ENCODE peak calls at places on chromosomes 4 and X, in four cellular contexts. O is K562, R is HL-60, E is GM12878. Q is an unnamed sample.

GRCh38 chr4:110907801-110908313 is 285.0 kb upstream of the PITX2 start:
- DNase-seq in R (no peak), O (no peak), E (no peak), Q (no peak)

GRCh38 chr4:121462660-121463261 is 81.9 kb upstream of the QRFPR start:
- DNase-seq in E (no peak), R (peak), O (peak), Q (peak)

GRCh38 chr4:92483341-92483740 is 179.6 kb downstream of the GRID2 start:
- DNase-seq in E (no peak), O (no peak), R (no peak), Q (no peak)

GRCh38 chr4:7320413-7320812 is 114.3 kb downstream of the PSAPL1 start:
- DNase-seq in O (no peak), R (no peak), E (no peak), Q (no peak)

GRCh38 chr4:145909331-145909730 is 29.3 kb downstream of the ZNF827 start:
- DNase-seq in R (no peak), E (no peak), O (peak), Q (no peak)

GRCh38 chr4:3531306-3531886 is 826 bp downstream of the LRPAP1 start:
- DNase-seq in R (no peak), O (no peak), E (no peak), Q (no peak)

GRCh38 chrX:118726887-118727685 is at the start of gene IL13RA1:
- DNase-seq in E (no peak), R (peak), O (peak), Q (no peak)

GRCh38 chr4:1330761-1331590 is 16.0 kb upstream of the UVSSA start:
- DNase-seq in E (no peak), O (no peak), R (no peak), Q (no peak)

GRCh38 chrX:13797512-13797911 is 19.4 kb downstream of the GPM6B start:
- DNase-seq in R (no peak), E (no peak), O (no peak), Q (no peak)

GRCh38 chr4:78775278-78776030 is 696 bp upstream of the BMP2K start:
- DNase-seq in R (peak), O (peak), E (no peak), Q (peak)

GRCh38 chr4:7398104-7398423 is 36.7 kb downstream of the PSAPL1 start:
- DNase-seq in R (no peak), O (peak), E (no peak), Q (no peak)

GRCh38 chrX:124736553-124737240 is 390.3 kb downstream of the SH2D1A start:
- DNase-seq in R (no peak), O (peak), E (no peak), Q (no peak)

GRCh38 chrX:78957049-78957767 is 12.0 kb downstream of the P2RY10 start:
- DNase-seq in R (no peak), O (no peak), E (no peak), Q (no peak)

GRCh38 chr4:2260336-2261109 is 1.4 kb downstream of the MXD4 start:
- DNase-seq in R (no peak), O (no peak), E (no peak), Q (no peak)

GRCh38 chr4:138677651-138678202 is 337.9 kb upstream of the NOCT start:
- DNase-seq in O (no peak), E (no peak), R (no peak), Q (no peak)
- TF ChIP-seq SPI1 in O (no peak), E (no peak), R (no peak), Q (no peak)

DNA sequence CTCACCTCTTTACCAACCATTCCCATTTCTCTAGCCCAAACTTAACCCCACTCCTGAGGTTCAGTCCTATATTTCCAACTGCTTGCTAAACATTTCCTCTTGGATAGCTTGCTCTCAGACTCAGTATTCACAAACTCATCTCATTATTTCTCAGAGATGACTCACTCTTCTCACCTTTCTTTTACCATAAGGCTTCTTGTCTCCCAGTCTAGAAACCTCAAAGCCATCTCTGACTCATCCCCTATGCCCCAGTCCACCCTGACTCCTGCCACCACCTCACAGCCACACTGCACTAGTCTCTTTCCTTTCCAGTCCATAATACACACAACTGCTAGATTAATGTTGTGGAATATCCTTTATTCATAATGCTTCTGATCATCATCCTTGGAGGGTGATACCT is 4.8 kb downstream of the FRMPD3 start:
- DNase-seq in O (no peak), E (no peak), R (no peak), Q (no peak)
- TF ChIP-seq SPI1 in O (no peak), E (no peak), R (no peak), Q (no peak)

GRCh38 chr4:53089940-53090729 is 228.0 kb downstream of the RASL11B start:
- DNase-seq in R (no peak), E (no peak), O (no peak), Q (no peak)
- TF ChIP-seq SPI1 in R (no peak), E (no peak), O (no peak), Q (no peak)

DNA sequence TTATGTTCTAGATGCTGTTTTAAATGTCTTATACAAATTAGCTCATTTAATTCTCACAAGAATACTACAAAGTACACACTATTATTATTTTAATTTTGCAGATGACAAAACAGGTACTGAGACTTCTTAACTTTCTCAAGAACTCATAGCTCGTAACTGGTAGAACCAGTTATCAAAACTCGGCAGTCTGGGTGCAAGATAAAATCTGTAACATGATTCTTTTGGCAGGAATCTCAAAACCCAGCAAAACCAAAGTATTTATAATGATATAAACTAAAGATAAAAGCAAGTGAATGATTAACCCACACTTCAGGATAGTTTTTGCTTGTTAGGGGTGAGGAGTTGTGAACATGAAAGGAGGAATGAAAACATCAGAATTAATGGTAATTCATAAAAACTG is 27.6 kb downstream of the CLNK start:
- DNase-seq in R (no peak), E (no peak), O (no peak), Q (no peak)
- TF ChIP-seq SPI1 in R (no peak), E (no peak), O (no peak), Q (no peak)

GRCh38 chrX:44903107-44903506 is 30.1 kb downstream of the KDM6A start:
- DNase-seq in R (no peak), E (no peak), O (peak), Q (no peak)
- TF ChIP-seq SPI1 in R (no peak), E (no peak), O (no peak), Q (no peak)

Q was measured in GM12891.